ENCODE peak calls at places on chromosomes 6 and 20, in nine cellular contexts. W is ovary, V is MM.1S, X is GM12864, I is IMR-90, E is heart left ventricle, D is ascending aorta, S is neuronal stem cell, F is SJCRH30. H is an unnamed sample.

GRCh38 chr6:281469-282103 is 10.7 kb upstream of the DUSP22 start:
- DNase-seq in W (no peak), V (no peak), X (no peak), I (no peak), E (no peak), D (no peak), S (no peak), F (no peak), H (no peak)

GRCh38 chr20:35944189-35944588 is 10.1 kb downstream of the SCAND1 start:
- DNase-seq in W (no peak), V (no peak), X (no peak), I (no peak), E (no peak), D (no peak), S (no peak), F (no peak), H (no peak)

GRCh38 chr20:22402550-22402949 is 181.8 kb downstream of the FOXA2 start:
- DNase-seq in W (no peak), V (no peak), X (no peak), I (no peak), E (no peak), D (no peak), S (no peak), F (no peak), H (no peak)

GRCh38 chr6:113860165-113860955 is 3.2 kb downstream of the MARCKS start:
- DNase-seq in W (peak; percentile 72), V (no peak), X (no peak), I (peak; percentile 45), E (peak; percentile 45), D (no peak), S (no peak), F (no peak), H (no peak)

GRCh38 chr6:103184776-103185175 is 1674.9 kb downstream of the HACE1 start:
- DNase-seq in W (no peak), V (no peak), X (no peak), I (no peak), E (no peak), D (no peak), S (no peak), F (no peak), H (no peak)

GRCh38 chr6:56693246-56693607 is 50.5 kb upstream of the DST start:
- DNase-seq in W (peak; percentile 69), V (no peak), X (no peak), I (peak; percentile 87), E (peak; percentile 95), D (no peak), S (no peak), F (peak; percentile 84), H (no peak)

GRCh38 chr20:33099842-33100538 is 20.5 kb downstream of the BPIFB4 start:
- DNase-seq in W (no peak), V (no peak), X (no peak), I (no peak), E (no peak), D (no peak), S (no peak), F (no peak), H (peak; percentile 43)

GRCh38 chr6:53513056-53513455 is 31.8 kb downstream of the GCLC start:
- DNase-seq in W (no peak), V (no peak), X (no peak), I (no peak), E (no peak), D (no peak), S (no peak), F (no peak), H (no peak)

GRCh38 chr6:26017567-26017966 is 55.0 kb downstream of the TRIM38 start:
- DNase-seq in W (peak; percentile 87), V (peak; percentile 34), X (peak; percentile 48), I (peak; percentile 95), E (peak; percentile 79), D (peak; percentile 75), S (peak; percentile 67), F (no peak), H (no peak)

GRCh38 chr20:11132819-11133341 is 459.1 kb upstream of the JAG1 start:
- DNase-seq in W (no peak), V (no peak), X (no peak), I (no peak), E (no peak), D (no peak), S (no peak), F (no peak), H (no peak)

GRCh38 chr6:1390805-1391511 is 1.6 kb downstream of the FOXF2 start:
- DNase-seq in W (no peak), V (no peak), X (no peak), I (peak; percentile 63), E (no peak), D (no peak), S (peak; percentile 27), F (peak; percentile 16), H (no peak)

GRCh38 chr6:1390071-1390804 is 862 bp downstream of the FOXF2 start:
- DNase-seq in W (no peak), V (no peak), X (no peak), I (peak; percentile 70), E (peak; percentile 44), D (no peak), S (peak; percentile 36), F (peak; percentile 47), H (no peak)

GRCh38 chr6:1388081-1388926 is 1.1 kb upstream of the FOXF2 start:
- DNase-seq in W (no peak), V (no peak), X (no peak), I (peak; percentile 53), E (no peak), D (no peak), S (peak; percentile 31), F (peak; percentile 50), H (no peak)

GRCh38 chr6:1388927-1389790 is at the start of gene FOXF2:
- DNase-seq in W (no peak), V (no peak), X (no peak), I (no peak), E (peak; percentile 36), D (no peak), S (peak; percentile 8), F (peak; percentile 25), H (no peak)

DNA sequence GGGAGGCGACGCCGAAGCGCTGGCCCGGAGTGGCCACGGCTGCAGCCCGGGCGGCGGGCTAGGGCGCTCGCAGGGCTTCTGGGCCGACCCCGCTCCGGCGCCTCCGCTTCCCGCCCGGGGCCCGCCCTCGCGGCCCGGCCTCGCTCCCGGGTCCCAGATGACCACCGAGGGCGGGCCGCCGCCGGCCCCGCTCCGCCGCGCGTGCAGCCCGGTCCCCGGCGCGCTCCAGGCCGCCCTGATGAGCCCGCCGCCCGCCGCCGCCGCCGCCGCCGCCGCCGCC is 355 bp downstream of the FOXF2 start:
- DNase-seq in W (no peak), V (no peak), X (no peak), I (no peak), E (no peak), D (no peak), S (no peak), F (no peak), H (no peak)
- H3K4me3 ChIP-seq in W (peak overlapping the region; percentile 33), V (no peak overlapping the region), X (no peak overlapping the region), I (peak overlapping the region; percentile 58), E (peak overlapping the region; percentile 56), D (peak overlapping the region; percentile 68), S (peak overlapping the region; percentile 50), F (peak overlapping the region; percentile 63), H (no peak overlapping the region)

GRCh38 chr20:31662372-31662854 is 24.7 kb downstream of the COX4I2 start:
- DNase-seq in W (no peak), V (no peak), X (no peak), I (no peak), E (no peak), D (no peak), S (no peak), F (no peak), H (no peak)

GRCh38 chr20:31663524-31663837 is 25.8 kb downstream of the COX4I2 start:
- DNase-seq in W (no peak), V (no peak), X (no peak), I (no peak), E (no peak), D (no peak), S (no peak), F (no peak), H (no peak)

GRCh38 chr20:31664696-31665354 is 27.1 kb downstream of the COX4I2 start:
- DNase-seq in W (no peak), V (no peak), X (no peak), I (no peak), E (no peak), D (no peak), S (no peak), F (no peak), H (no peak)

GRCh38 chr20:31663838-31664695 is 26.4 kb downstream of the COX4I2 start:
- DNase-seq in W (no peak), V (no peak), X (no peak), I (no peak), E (no peak), D (no peak), S (no peak), F (no peak), H (no peak)

DNA sequence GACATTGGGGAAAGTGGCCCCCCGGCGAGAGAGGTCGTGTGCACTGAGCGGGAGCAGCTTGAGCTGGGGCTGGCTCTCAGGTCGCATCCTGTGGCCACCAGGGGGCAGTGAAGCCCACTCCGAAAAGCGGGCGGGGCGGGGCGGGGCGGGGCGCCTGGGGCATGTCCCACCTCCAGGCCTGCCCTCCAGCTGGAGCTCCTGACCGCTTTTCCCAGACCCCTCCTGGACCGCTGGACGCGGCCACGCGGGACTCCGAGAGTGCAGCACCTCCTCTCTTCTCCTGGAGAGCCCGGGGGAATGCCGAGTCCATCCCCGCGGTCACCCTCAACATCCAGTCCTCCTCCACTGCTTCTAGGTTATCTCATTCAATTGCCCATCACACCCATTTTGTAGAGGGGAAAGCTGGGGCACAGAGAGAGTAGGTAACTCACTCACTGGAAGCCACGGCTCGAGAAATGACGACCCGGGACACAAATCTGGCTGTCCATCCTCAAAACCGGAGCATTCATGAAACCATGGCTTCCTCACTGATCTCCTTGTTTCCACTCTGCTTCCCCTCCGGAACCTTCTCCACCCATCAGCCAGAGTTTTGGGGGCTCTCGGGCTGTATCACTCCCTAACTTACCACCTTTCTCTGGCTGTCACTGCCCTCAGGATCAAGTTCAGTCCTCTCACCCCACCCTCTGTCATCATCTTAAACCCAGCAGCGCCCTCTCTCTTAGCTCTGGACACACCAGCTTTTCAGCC is 24.1 kb downstream of the COX4I2 start:
- DNase-seq in W (peak; percentile 82), V (peak; percentile 73), X (no peak), I (peak; percentile 54), E (peak; percentile 89), D (no peak), S (peak; percentile 63), F (peak; percentile 93), H (no peak)
- H3K4me3 ChIP-seq in W (peak overlapping the region; percentile 33), V (peak overlapping the region; percentile 23), X (peak overlapping the region; percentile 51), I (peak overlapping the region; percentile 43), E (peak overlapping the region; percentile 53), D (peak overlapping the region; percentile 62), S (peak overlapping the region; percentile 23), F (peak overlapping the region; percentile 38), H (peak overlapping the region; percentile 33)

DNA sequence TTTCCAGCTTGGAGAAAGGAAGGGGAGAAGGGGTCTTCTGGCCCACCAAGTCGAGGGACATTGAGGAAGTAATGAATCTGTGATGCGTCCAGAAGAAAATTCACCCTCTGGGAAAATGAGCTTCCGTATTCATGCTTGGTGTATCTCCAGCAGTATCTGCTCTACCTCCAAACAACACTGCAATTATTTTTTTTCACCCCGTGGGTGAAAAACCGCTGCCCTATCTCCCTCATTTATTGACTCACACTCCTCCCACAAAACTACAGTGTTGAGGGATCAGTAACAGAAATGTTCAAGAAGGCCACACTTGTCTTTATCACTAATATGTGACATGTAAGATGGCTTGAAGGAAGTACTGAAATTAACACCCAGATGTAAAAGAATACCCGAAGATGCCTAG is 4.8 kb upstream of the TBX18 start:
- DNase-seq in W (no peak), V (no peak), X (no peak), I (no peak), E (no peak), D (no peak), S (no peak), F (no peak), H (no peak)
- H3K4me3 ChIP-seq in W (no peak overlapping the region), V (no peak overlapping the region), X (no peak overlapping the region), I (no peak overlapping the region), E (peak overlapping the region; percentile 54), D (peak overlapping the region; percentile 53), S (no peak overlapping the region), F (peak overlapping the region; percentile 53), H (no peak overlapping the region)

GRCh38 chr6:167679137-167679736 is 147.5 kb upstream of the AFDN start:
- DNase-seq in W (no peak), V (no peak), X (no peak), I (no peak), E (no peak), D (no peak), S (peak; percentile 35), F (no peak), H (no peak)
- H3K4me3 ChIP-seq in W (no peak overlapping the region), V (no peak overlapping the region), X (no peak overlapping the region), I (no peak overlapping the region), E (peak overlapping the region; percentile 51), D (no peak overlapping the region), S (peak overlapping the region; percentile 57), F (peak overlapping the region; percentile 54), H (no peak overlapping the region)

H was measured in Jurkat, Clone E6-1.